ENCODE peak calls at places on chromosomes 12 and 14, in six cellular contexts. One of them, this sample, is unnamed.
A peak's percentile ranks its signal among the peaks of the same experiment; 100 is the strongest.

GRCh38 chr14:104913413-104913812 is 11.3 kb upstream of the PLD4 start:
- DNase-seq in ascending aorta: no peak
- DNase-seq in lower leg skin: no peak
- DNase-seq in stomach: no peak
- DNase-seq in AG09309: no peak
- DNase-seq in GM12865: no peak
- DNase-seq in this sample: no peak

GRCh38 chr14:22158560-22158959 is 430.5 kb downstream of the DAD1 start:
- DNase-seq in GM12865: no peak
- DNase-seq in AG09309: no peak
- DNase-seq in ascending aorta: no peak
- DNase-seq in stomach: no peak
- DNase-seq in lower leg skin: no peak
- DNase-seq in this sample: no peak

GRCh38 chr12:8993827-8994226 is 4.5 kb downstream of the KLRG1 start:
- DNase-seq in AG09309: no peak
- DNase-seq in GM12865: no peak
- DNase-seq in ascending aorta: no peak
- DNase-seq in lower leg skin: no peak
- DNase-seq in stomach: no peak
- DNase-seq in this sample: no peak

GRCh38 chr14:99513183-99513694 is 32.0 kb downstream of the CCNK start:
- DNase-seq in stomach: no peak
- DNase-seq in ascending aorta: peak; percentile 60
- DNase-seq in GM12865: no peak
- DNase-seq in AG09309: no peak
- DNase-seq in lower leg skin: no peak
- DNase-seq in this sample: no peak

GRCh38 chr12:57296291-57296690 is 45.3 kb upstream of the STAC3 start:
- DNase-seq in AG09309: no peak
- DNase-seq in lower leg skin: no peak
- DNase-seq in GM12865: no peak
- DNase-seq in stomach: no peak
- DNase-seq in ascending aorta: no peak
- DNase-seq in this sample: no peak

GRCh38 chr14:41606249-41607118 is at the start of gene LRFN5:
- DNase-seq in ascending aorta: no peak
- DNase-seq in stomach: no peak
- DNase-seq in lower leg skin: peak; percentile 19
- DNase-seq in GM12865: no peak
- DNase-seq in AG09309: no peak
- DNase-seq in this sample: peak; percentile 33

GRCh38 chr12:67446716-67447115 is 177.6 kb downstream of the CAND1 start:
- DNase-seq in ascending aorta: no peak
- DNase-seq in stomach: no peak
- DNase-seq in AG09309: no peak
- DNase-seq in GM12865: no peak
- DNase-seq in lower leg skin: no peak
- DNase-seq in this sample: no peak

GRCh38 chr12:70692681-70693288 is 55.6 kb upstream of the PTPRB start:
- DNase-seq in stomach: no peak
- DNase-seq in AG09309: peak; percentile 21
- DNase-seq in ascending aorta: no peak
- DNase-seq in lower leg skin: no peak
- DNase-seq in GM12865: no peak
- DNase-seq in this sample: peak; percentile 68

GRCh38 chr12:124477109-124477915 is 90.1 kb downstream of the NCOR2 start:
- DNase-seq in stomach: no peak
- DNase-seq in lower leg skin: no peak
- DNase-seq in GM12865: peak; percentile 73
- DNase-seq in AG09309: no peak
- DNase-seq in ascending aorta: no peak
- DNase-seq in this sample: no peak

GRCh38 chr12:88108021-88108420 is 33.9 kb downstream of the CEP290 start:
- DNase-seq in AG09309: no peak
- DNase-seq in stomach: no peak
- DNase-seq in lower leg skin: no peak
- DNase-seq in ascending aorta: no peak
- DNase-seq in GM12865: no peak
- DNase-seq in this sample: peak; percentile 25

GRCh38 chr12:88113871-88114270 is 28.0 kb downstream of the CEP290 start:
- DNase-seq in GM12865: no peak
- DNase-seq in stomach: no peak
- DNase-seq in AG09309: no peak
- DNase-seq in lower leg skin: no peak
- DNase-seq in ascending aorta: no peak
- DNase-seq in this sample: peak; percentile 9

GRCh38 chr12:88111074-88111652 is 30.7 kb downstream of the CEP290 start:
- DNase-seq in AG09309: peak; percentile 21
- DNase-seq in GM12865: peak; percentile 44
- DNase-seq in ascending aorta: no peak
- DNase-seq in stomach: no peak
- DNase-seq in lower leg skin: no peak
- DNase-seq in this sample: peak; percentile 71
- TF ChIP-seq CTCF in AG09309: peak; percentile 39
- TF ChIP-seq CTCF in GM12865: peak; percentile 30
- TF ChIP-seq CTCF in ascending aorta: peak; percentile 35
- TF ChIP-seq CTCF in stomach: no peak
- TF ChIP-seq CTCF in lower leg skin: no peak
- TF ChIP-seq CTCF in this sample: peak; percentile 27

GRCh38 chr14:90522585-90523191 is 125.9 kb downstream of the CALM1 start:
- DNase-seq in lower leg skin: no peak
- DNase-seq in stomach: peak; percentile 67
- DNase-seq in GM12865: no peak
- DNase-seq in ascending aorta: peak; percentile 80
- DNase-seq in AG09309: no peak
- DNase-seq in this sample: peak; percentile 22
- H3K4me3 ChIP-seq in lower leg skin: no peak overlapping the region
- H3K4me3 ChIP-seq in stomach: no peak overlapping the region
- H3K4me3 ChIP-seq in GM12865: no peak overlapping the region
- H3K4me3 ChIP-seq in ascending aorta: no peak overlapping the region
- H3K4me3 ChIP-seq in AG09309: no peak overlapping the region
- H3K4me3 ChIP-seq in this sample: no peak overlapping the region

GRCh38 chr14:24233538-24233866 is 773 bp downstream of the GMPR2 start:
- DNase-seq in AG09309: no peak
- DNase-seq in GM12865: peak; percentile 36
- DNase-seq in ascending aorta: no peak
- DNase-seq in stomach: no peak
- DNase-seq in lower leg skin: no peak
- DNase-seq in this sample: no peak
- TF ChIP-seq CTCF in AG09309: no peak
- TF ChIP-seq CTCF in GM12865: no peak
- TF ChIP-seq CTCF in ascending aorta: no peak
- TF ChIP-seq CTCF in stomach: no peak
- TF ChIP-seq CTCF in lower leg skin: no peak
- TF ChIP-seq CTCF in this sample: no peak

DNA sequence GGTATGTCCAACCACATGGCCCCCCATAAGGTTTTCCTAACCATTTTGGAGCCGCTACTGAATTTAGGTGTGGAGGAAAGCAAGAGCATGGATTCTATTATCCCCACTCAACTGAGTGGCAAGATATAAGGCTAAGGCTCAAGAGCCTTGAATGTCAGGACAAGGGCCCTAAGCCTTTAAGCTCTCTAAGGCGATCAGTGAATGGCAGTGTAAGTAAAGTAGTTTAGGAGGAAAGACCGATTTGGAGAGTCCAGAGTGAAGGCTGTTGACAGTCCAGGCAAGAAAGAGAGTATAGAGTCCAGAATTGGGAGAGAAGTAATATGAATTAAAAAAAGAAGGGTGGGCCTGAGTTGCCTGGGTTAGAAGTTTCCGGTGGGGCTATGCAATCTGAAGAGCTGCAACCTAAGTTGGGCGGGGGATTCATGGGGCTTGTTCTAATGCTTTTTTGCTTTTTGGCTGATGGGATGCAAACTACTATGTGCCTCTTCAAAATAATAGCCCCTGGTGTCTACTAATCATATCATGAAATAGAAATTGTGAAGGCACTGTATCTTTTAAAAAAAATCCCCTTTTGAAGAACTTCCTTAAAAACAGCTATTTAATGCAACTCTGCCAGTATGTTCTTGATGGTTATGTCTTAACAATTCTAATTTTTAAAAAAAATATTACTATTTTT is at the start of gene SPIC:
- DNase-seq in GM12865: no peak
- DNase-seq in stomach: no peak
- DNase-seq in lower leg skin: no peak
- DNase-seq in AG09309: no peak
- DNase-seq in ascending aorta: no peak
- DNase-seq in this sample: no peak
- H3K4me3 ChIP-seq in GM12865: no peak within 1 kb of the TSS
- H3K4me3 ChIP-seq in stomach: no peak within 1 kb of the TSS
- H3K4me3 ChIP-seq in lower leg skin: no peak within 1 kb of the TSS
- H3K4me3 ChIP-seq in AG09309: no peak within 1 kb of the TSS
- H3K4me3 ChIP-seq in ascending aorta: no peak within 1 kb of the TSS
- H3K4me3 ChIP-seq in this sample: no peak within 1 kb of the TSS

GRCh38 chr12:132427999-132428871 is 61.7 kb upstream of the FBRSL1 start:
- DNase-seq in lower leg skin: no peak
- DNase-seq in stomach: peak; percentile 37
- DNase-seq in ascending aorta: no peak
- DNase-seq in GM12865: no peak
- DNase-seq in AG09309: no peak
- DNase-seq in this sample: no peak
- TF ChIP-seq CTCF in lower leg skin: no peak
- TF ChIP-seq CTCF in stomach: no peak
- TF ChIP-seq CTCF in ascending aorta: no peak
- TF ChIP-seq CTCF in GM12865: no peak
- TF ChIP-seq CTCF in AG09309: no peak
- TF ChIP-seq CTCF in this sample: no peak

DNA sequence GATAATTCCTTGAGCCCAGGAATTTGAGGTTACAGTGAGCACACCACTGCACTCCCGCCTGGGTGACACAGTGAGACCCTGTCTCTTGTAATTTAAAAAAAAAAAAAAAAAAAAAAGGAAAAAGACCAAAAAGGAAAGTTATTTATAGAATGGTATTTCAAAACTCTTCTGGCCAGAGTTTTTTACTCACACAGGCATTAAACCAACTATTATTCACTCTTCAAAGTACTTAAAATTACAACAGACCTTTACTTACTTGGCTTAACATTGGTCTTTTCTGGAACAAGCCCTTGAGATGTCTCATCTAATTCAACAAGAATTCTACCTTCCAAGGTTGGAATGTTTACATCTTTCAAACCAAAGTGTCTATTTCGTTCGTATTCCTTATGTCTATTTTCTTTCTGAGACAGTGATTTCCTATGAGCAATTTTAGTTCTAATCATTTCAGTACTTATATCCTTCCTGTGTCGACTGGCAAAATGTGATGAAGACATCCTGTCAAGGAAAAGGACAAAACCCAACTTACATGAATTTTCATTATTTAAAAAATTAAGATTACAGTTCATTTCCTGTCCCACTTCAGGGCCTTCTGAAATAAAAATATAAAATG is 2.6 kb downstream of the DLGAP5 start:
- DNase-seq in ascending aorta: no peak
- DNase-seq in GM12865: no peak
- DNase-seq in lower leg skin: no peak
- DNase-seq in stomach: no peak
- DNase-seq in AG09309: peak; percentile 13
- DNase-seq in this sample: peak; percentile 41
- H3K4me3 ChIP-seq in ascending aorta: no peak overlapping the region
- H3K4me3 ChIP-seq in GM12865: peak overlapping the region; percentile 78
- H3K4me3 ChIP-seq in lower leg skin: no peak overlapping the region
- H3K4me3 ChIP-seq in stomach: no peak overlapping the region
- H3K4me3 ChIP-seq in AG09309: no peak overlapping the region
- H3K4me3 ChIP-seq in this sample: no peak overlapping the region

GRCh38 chr12:52084491-52085231 is 5.2 kb downstream of the SMIM41 start:
- DNase-seq in GM12865: no peak
- DNase-seq in lower leg skin: no peak
- DNase-seq in AG09309: no peak
- DNase-seq in ascending aorta: no peak
- DNase-seq in stomach: no peak
- DNase-seq in this sample: no peak

GRCh38 chr12:52082668-52082987 is 3.1 kb downstream of the SMIM41 start:
- DNase-seq in GM12865: no peak
- DNase-seq in ascending aorta: no peak
- DNase-seq in stomach: no peak
- DNase-seq in lower leg skin: no peak
- DNase-seq in AG09309: no peak
- DNase-seq in this sample: no peak

GRCh38 chr12:52082026-52082667 is 2.6 kb downstream of the SMIM41 start:
- DNase-seq in lower leg skin: no peak
- DNase-seq in AG09309: no peak
- DNase-seq in GM12865: no peak
- DNase-seq in ascending aorta: no peak
- DNase-seq in stomach: no peak
- DNase-seq in this sample: peak; percentile 79

GRCh38 chr12:52082988-52083637 is 3.6 kb downstream of the SMIM41 start:
- DNase-seq in lower leg skin: no peak
- DNase-seq in GM12865: peak; percentile 65
- DNase-seq in ascending aorta: peak; percentile 79
- DNase-seq in AG09309: no peak
- DNase-seq in stomach: peak; percentile 61
- DNase-seq in this sample: peak; percentile 71

DNA sequence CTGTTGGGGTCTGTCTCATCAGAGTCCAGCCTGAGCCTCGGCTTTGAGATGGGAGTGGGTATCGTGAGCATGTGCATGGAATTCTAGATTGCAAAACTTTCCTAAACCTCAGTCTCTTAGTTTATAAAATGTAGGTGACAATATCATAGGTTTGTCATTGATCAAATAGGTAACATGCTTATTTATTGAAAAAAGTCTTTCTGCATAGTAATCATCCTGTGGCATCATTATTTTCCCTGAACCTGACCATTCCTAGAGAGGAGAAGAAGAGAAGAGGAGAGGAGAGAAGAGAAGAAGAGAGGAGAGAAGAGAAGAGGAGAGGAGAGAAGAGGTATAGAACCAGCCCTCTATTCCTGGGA is 4.1 kb downstream of the SMIM41 start:
- DNase-seq in GM12865: no peak
- DNase-seq in AG09309: no peak
- DNase-seq in stomach: no peak
- DNase-seq in ascending aorta: no peak
- DNase-seq in lower leg skin: no peak
- DNase-seq in this sample: no peak
- TF ChIP-seq CTCF in GM12865: no peak
- TF ChIP-seq CTCF in AG09309: no peak
- TF ChIP-seq CTCF in stomach: no peak
- TF ChIP-seq CTCF in ascending aorta: no peak
- TF ChIP-seq CTCF in lower leg skin: no peak
- TF ChIP-seq CTCF in this sample: no peak

GRCh38 chr14:63795532-63795931 is 57.3 kb upstream of the SYNE2 start:
- DNase-seq in AG09309: no peak
- DNase-seq in lower leg skin: no peak
- DNase-seq in stomach: no peak
- DNase-seq in GM12865: peak; percentile 60
- DNase-seq in ascending aorta: no peak
- DNase-seq in this sample: no peak

GRCh38 chr14:63800651-63801385 is 52.0 kb upstream of the SYNE2 start:
- DNase-seq in ascending aorta: no peak
- DNase-seq in stomach: no peak
- DNase-seq in AG09309: no peak
- DNase-seq in lower leg skin: no peak
- DNase-seq in GM12865: no peak
- DNase-seq in this sample: no peak

GRCh38 chr14:63800083-63800482 is 52.7 kb upstream of the SYNE2 start:
- DNase-seq in stomach: no peak
- DNase-seq in GM12865: no peak
- DNase-seq in lower leg skin: no peak
- DNase-seq in AG09309: no peak
- DNase-seq in ascending aorta: no peak
- DNase-seq in this sample: peak; percentile 6
- H3K4me3 ChIP-seq in stomach: no peak overlapping the region
- H3K4me3 ChIP-seq in GM12865: no peak overlapping the region
- H3K4me3 ChIP-seq in lower leg skin: no peak overlapping the region
- H3K4me3 ChIP-seq in AG09309: no peak overlapping the region
- H3K4me3 ChIP-seq in ascending aorta: peak overlapping the region; percentile 46
- H3K4me3 ChIP-seq in this sample: peak overlapping the region; percentile 32